ENCODE peak calls at places on chromosome 13, in seven cellular contexts. N, A, F, D, H, P and E are unnamed samples.

GRCh38 chr13:112182251-112182650 is 115.3 kb downstream of the SOX1 start:
- DNase-seq in P (no peak), D (no peak), A (no peak), H (no peak), N (no peak), F (no peak), E (no peak)

GRCh38 chr13:46683879-46684278 is 113.1 kb downstream of the ESD start:
- DNase-seq in D (no peak), H (no peak), A (no peak), F (no peak), P (no peak), N (no peak), E (no peak)

GRCh38 chr13:23695711-23696512 is 125.7 kb downstream of the TNFRSF19 start:
- DNase-seq in P (no peak), D (no peak), H (peak), A (peak), F (no peak), N (no peak), E (no peak)

GRCh38 chr13:85441975-85442374 is 357.2 kb downstream of the SLITRK6 start:
- DNase-seq in D (no peak), A (no peak), N (no peak), F (no peak), P (no peak), H (no peak), E (no peak)

GRCh38 chr13:111245781-111246384 is 74.6 kb upstream of the TEX29 start:
- DNase-seq in H (no peak), N (no peak), D (no peak), P (no peak), A (no peak), F (no peak), E (no peak)

GRCh38 chr13:43905435-43906031 is 25.8 kb downstream of the LACC1 start:
- DNase-seq in F (peak), A (peak), N (peak), H (peak), P (no peak), D (peak), E (no peak)

GRCh38 chr13:94382960-94383359 is 96.5 kb downstream of the DCT start:
- DNase-seq in A (no peak), N (no peak), D (no peak), H (no peak), P (no peak), F (no peak), E (no peak)

GRCh38 chr13:30196025-30196424 is 111.3 kb downstream of the KATNAL1 start:
- DNase-seq in A (no peak), F (peak), H (no peak), P (no peak), N (peak), D (peak), E (no peak)

GRCh38 chr13:69418319-69418718 is 689.3 kb upstream of the ATXN8OS start:
- DNase-seq in F (no peak), A (no peak), N (no peak), P (no peak), H (no peak), D (no peak), E (no peak)

GRCh38 chr13:84136582-84136981 is 254.3 kb upstream of the SLITRK1 start:
- DNase-seq in D (no peak), A (no peak), P (no peak), N (no peak), H (no peak), F (no peak), E (no peak)

GRCh38 chr13:44843403-44843802 is 145.9 kb downstream of the NUFIP1 start:
- DNase-seq in D (no peak), A (no peak), H (no peak), F (no peak), N (no peak), P (no peak), E (no peak)

GRCh38 chr13:70043685-70044084 is 63.9 kb upstream of the ATXN8OS start:
- DNase-seq in P (no peak), N (no peak), A (no peak), D (no peak), F (no peak), H (no peak), E (no peak)

GRCh38 chr13:91405240-91405639 is 6.8 kb downstream of the GPC5 start:
- DNase-seq in A (no peak), F (no peak), D (no peak), H (no peak), N (no peak), P (no peak), E (no peak)

GRCh38 chr13:100637380-100637779 is 37.2 kb downstream of the TMTC4 start:
- DNase-seq in N (no peak), D (no peak), P (no peak), A (no peak), H (no peak), F (no peak), E (no peak)

GRCh38 chr13:51645154-51645650 is 60.9 kb downstream of the WDFY2 start:
- DNase-seq in P (no peak), H (no peak), A (no peak), F (no peak), D (no peak), N (no peak), E (no peak)

GRCh38 chr13:35744144-35744543 is 267.7 kb upstream of the MAB21L1 start:
- DNase-seq in H (no peak), D (no peak), N (no peak), F (no peak), P (no peak), A (no peak), E (no peak)

GRCh38 chr13:40662866-40663265 is 3.6 kb downstream of the FOXO1 start:
- DNase-seq in A (no peak), D (peak), F (no peak), N (no peak), H (peak), P (no peak), E (no peak)

GRCh38 chr13:42276683-42277082 is 4.7 kb downstream of the AKAP11 start:
- DNase-seq in P (no peak), F (no peak), D (no peak), H (no peak), A (no peak), N (no peak), E (no peak)

GRCh38 chr13:93262729-93263128 is 36.1 kb downstream of the GPC6 start:
- DNase-seq in A (no peak), H (no peak), D (no peak), F (no peak), P (no peak), N (no peak), E (no peak)

GRCh38 chr13:40439928-40440327 is 226.5 kb downstream of the FOXO1 start:
- DNase-seq in P (no peak), A (no peak), N (no peak), H (no peak), D (no peak), F (no peak), E (no peak)

GRCh38 chr13:104001766-104002165 is 935.5 kb upstream of the SLC10A2 start:
- DNase-seq in A (no peak), H (no peak), F (no peak), N (no peak), P (no peak), D (no peak), E (no peak)

GRCh38 chr13:52787212-52787611 is 47.6 kb upstream of the CNMD start:
- DNase-seq in F (no peak), D (no peak), P (no peak), N (no peak), H (no peak), A (no peak), E (no peak)
- TF ChIP-seq POLR2AphosphoS5 in F (no peak), D (no peak), P (no peak), N (no peak), H (no peak), A (no peak), E (no peak)

GRCh38 chr13:113324336-113324882 is 27.4 kb downstream of the LAMP1 start:
- DNase-seq in F (no peak), H (no peak), N (no peak), P (no peak), D (no peak), A (no peak), E (no peak)

GRCh38 chr13:113325779-113326178 is 28.7 kb downstream of the LAMP1 start:
- DNase-seq in P (no peak), H (no peak), D (no peak), A (no peak), F (no peak), N (no peak), E (no peak)

GRCh38 chr13:113322043-113322461 is 25.0 kb downstream of the LAMP1 start:
- DNase-seq in D (no peak), H (no peak), A (no peak), N (no peak), P (no peak), F (no peak), E (no peak)

GRCh38 chr13:113322890-113323651 is 26.0 kb downstream of the LAMP1 start:
- DNase-seq in F (no peak), P (no peak), D (no peak), N (no peak), A (no peak), H (no peak), E (no peak)

GRCh38 chr13:113323869-113324268 is 26.8 kb downstream of the LAMP1 start:
- DNase-seq in A (no peak), F (no peak), H (no peak), N (no peak), D (no peak), P (no peak), E (no peak)
- TF ChIP-seq POLR2AphosphoS5 in A (no peak), F (no peak), H (no peak), N (no peak), D (no peak), P (no peak), E (peak)

GRCh38 chr13:49858183-49858856 is 65.8 kb upstream of the KPNA3 start:
- DNase-seq in D (no peak), P (no peak), H (no peak), F (no peak), A (no peak), N (no peak), E (no peak)
- TF ChIP-seq POLR2AphosphoS5 in D (no peak), P (peak), H (no peak), F (no peak), A (no peak), N (no peak), E (no peak)

GRCh38 chr13:77218274-77218673 is 108.6 kb downstream of the MYCBP2 start:
- DNase-seq in N (no peak), A (no peak), D (no peak), H (no peak), F (no peak), P (no peak), E (no peak)

GRCh38 chr13:77215543-77215942 is 111.4 kb downstream of the MYCBP2 start:
- DNase-seq in D (no peak), A (no peak), P (no peak), H (no peak), N (no peak), F (no peak), E (no peak)

GRCh38 chr13:77222909-77223308 is 104.0 kb downstream of the MYCBP2 start:
- DNase-seq in N (no peak), F (no peak), A (no peak), P (no peak), D (no peak), H (no peak), E (no peak)

GRCh38 chr13:77222000-77222690 is 104.7 kb downstream of the MYCBP2 start:
- DNase-seq in F (no peak), H (no peak), P (no peak), D (no peak), N (no peak), A (no peak), E (no peak)

GRCh38 chr13:77219401-77219800 is 107.5 kb downstream of the MYCBP2 start:
- DNase-seq in A (no peak), D (no peak), H (no peak), P (no peak), N (no peak), F (no peak), E (no peak)
- TF ChIP-seq POLR2AphosphoS5 in A (no peak), D (no peak), H (no peak), P (no peak), N (no peak), F (no peak), E (no peak)

DNA sequence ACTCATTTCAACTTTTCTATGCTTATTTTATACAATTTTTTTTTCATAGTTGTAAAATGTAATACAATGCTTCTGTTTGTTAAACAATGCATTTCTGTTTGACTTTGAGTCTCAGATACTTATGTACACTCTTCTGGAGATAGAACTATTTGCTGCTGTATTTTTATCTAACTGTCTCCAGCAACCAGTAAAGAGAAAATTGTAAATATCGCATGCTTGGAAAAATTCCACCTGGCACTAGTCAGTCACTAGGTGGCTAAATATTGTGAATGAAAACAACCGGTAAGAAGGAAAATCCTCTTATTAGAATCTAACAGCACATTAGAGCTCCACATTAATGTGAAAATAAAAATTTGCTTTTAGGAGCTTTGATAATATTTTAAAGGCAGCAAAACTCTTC is 876.5 kb downstream of the PCDH9 start:
- DNase-seq in P (no peak), D (peak), F (no peak), N (no peak), H (no peak), A (no peak), E (no peak)
- TF ChIP-seq POLR2AphosphoS5 in P (no peak), D (no peak), F (no peak), N (no peak), H (no peak), A (no peak), E (no peak)